ENCODE peak calls at places on chromosomes 6 and 20, in four cellular contexts. W is body of pancreas; F is activated CD8-positive, alpha-beta T cell treated with anti-CD3 and anti-CD28 coated beads for 36 hours; U is caudate nucleus. Q is an unnamed sample.

GRCh38 chr6:161152904-161153662 is 120.8 kb downstream of the AGPAT4 start:
- DNase-seq in W (no peak), F (peak), U (no peak), Q (no peak)

GRCh38 chr6:39144804-39145203 is 29.8 kb upstream of the SAYSD1 start:
- DNase-seq in W (no peak), F (no peak), U (no peak), Q (no peak)

GRCh38 chr6:154791561-154792317 is 58.5 kb downstream of the SCAF8 start:
- DNase-seq in W (no peak), F (no peak), U (no peak), Q (no peak)

GRCh38 chr6:4134841-4135664 is at the start of gene ECI2:
- DNase-seq in W (peak), F (peak), U (no peak), Q (no peak)

GRCh38 chr6:30013296-30013922 is 47.7 kb upstream of the POLR1H start:
- DNase-seq in W (peak), F (peak), U (no peak), Q (no peak)

GRCh38 chr20:25389858-25390537 is 637 bp downstream of the ABHD12 start:
- DNase-seq in W (peak), F (peak), U (no peak), Q (no peak)

GRCh38 chr6:105202486-105202885 is 22.7 kb upstream of the POPDC3 start:
- DNase-seq in W (no peak), F (no peak), U (no peak), Q (no peak)

GRCh38 chr20:41733151-41733550 is 115.0 kb upstream of the CHD6 start:
- DNase-seq in W (no peak), F (no peak), U (no peak), Q (no peak)

GRCh38 chr20:57544838-57545564 is 15.9 kb upstream of the PCK1 start:
- DNase-seq in W (no peak), F (peak), U (no peak), Q (no peak)